ENCODE peak calls at places on chromosomes 4 and X, in four cellular contexts. W is CD8-positive, alpha-beta T cell; Y is adrenal gland; G is fibroblast of lung. X is an unnamed sample. For H3K27me3, the result is how much of the 10 kb centered on the place peaks cover.

GRCh38 chrX:115356369-115356768 is 66.9 kb downstream of the LUZP4 start:
- DNase-seq in G (no peak), Y (no peak), W (no peak), X (no peak)

GRCh38 chr4:94976371-94977011 is 218.7 kb downstream of the BMPR1B start:
- DNase-seq in G (peak), Y (no peak), W (no peak), X (no peak)

GRCh38 chr4:71765349-71765748 is 18.5 kb downstream of the GC start:
- DNase-seq in G (peak), Y (no peak), W (no peak), X (no peak)

GRCh38 chrX:103431316-103431715 is 55.0 kb downstream of the BEX3 start:
- DNase-seq in G (peak), W (no peak), Y (no peak), X (peak)

GRCh38 chr4:23720556-23720955 is 169.3 kb downstream of the PPARGC1A start:
- DNase-seq in W (no peak), G (peak), Y (no peak), X (no peak)

GRCh38 chr4:6500481-6501135 is 28.2 kb upstream of the PPP2R2C start:
- DNase-seq in W (no peak), Y (no peak), G (no peak), X (no peak)

GRCh38 chr4:40548256-40548655 is 81.4 kb downstream of the RBM47 start:
- DNase-seq in Y (peak), G (peak), W (no peak), X (no peak)

GRCh38 chrX:111646515-111646914 is 34.5 kb upstream of the ALG13 start:
- DNase-seq in Y (no peak), W (no peak), G (no peak), X (no peak)

GRCh38 chr4:127162741-127163140 is 470.0 kb upstream of the INTU start:
- DNase-seq in Y (no peak), W (no peak), G (peak), X (peak)

GRCh38 chrX:124263743-124264142 is 68.7 kb upstream of the TEX13D start:
- DNase-seq in W (no peak), Y (no peak), G (no peak), X (no peak)

GRCh38 chrX:30215357-30215843 is at the start of gene MAGEB2:
- DNase-seq in W (no peak), Y (no peak), G (no peak), X (no peak)

GRCh38 chr4:126627255-126627654 is 1005.5 kb upstream of the INTU start:
- DNase-seq in G (peak), Y (no peak), W (no peak), X (no peak)

GRCh38 chr4:84498203-84499026 is 677 bp downstream of the NKX6-1 start:
- DNase-seq in W (no peak), Y (no peak), G (peak), X (no peak)

GRCh38 chr4:84483738-84484137 is 15.4 kb downstream of the NKX6-1 start:
- DNase-seq in W (no peak), G (no peak), Y (no peak), X (no peak)

GRCh38 chrX:135893294-135893817 is at the start of the genes CT45A10 and SAGE1:
- DNase-seq in G (no peak), Y (no peak), W (no peak), X (no peak)

GRCh38 chrX:135890087-135890585 is 3.1 kb downstream of the CT45A10 start:
- DNase-seq in W (no peak), Y (no peak), G (no peak), X (no peak)

DNA sequence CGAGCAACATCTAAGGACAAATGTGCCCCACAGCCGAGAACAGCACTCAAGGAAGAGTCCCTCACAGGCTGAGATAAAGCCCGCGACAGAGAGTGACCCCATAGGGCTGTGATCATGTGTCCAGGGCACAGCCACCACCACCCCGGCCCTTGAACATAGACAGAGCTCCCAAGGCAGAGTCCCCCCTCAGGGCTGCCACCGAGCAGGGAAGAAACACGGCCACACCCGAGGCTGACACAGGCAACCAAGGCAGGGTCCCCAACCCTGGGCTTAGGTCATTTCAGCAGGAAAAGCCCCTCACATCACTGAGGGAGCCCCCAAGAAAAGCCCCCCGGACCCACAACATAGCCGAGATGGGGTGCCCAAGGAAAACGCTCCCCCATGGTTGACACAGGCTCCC is 463 bp downstream of the CT45A10 start:
- DNase-seq in G (no peak), W (no peak), Y (no peak), X (no peak)
- H3K27me3 ChIP-seq in G (under half), W (under half), Y (under half), X (under half)

GRCh38 chrX:42495139-42495538 is 282.8 kb downstream of the PPP1R2C start:
- DNase-seq in G (no peak), W (no peak), Y (no peak), X (no peak)
- H3K27ac ChIP-seq in G (no peak), W (no peak), Y (no peak), X (no peak)

GRCh38 chr4:66681962-66682361 is 863.3 kb downstream of the CENPC start:
- DNase-seq in Y (no peak), G (peak), W (no peak), X (no peak)

GRCh38 chr4:66691101-66691500 is 854.2 kb downstream of the CENPC start:
- DNase-seq in W (no peak), Y (no peak), G (no peak), X (no peak)

GRCh38 chr4:66688674-66689073 is 856.6 kb downstream of the CENPC start:
- DNase-seq in W (no peak), G (peak), Y (no peak), X (no peak)

GRCh38 chr4:66687393-66687971 is 857.8 kb downstream of the CENPC start:
- DNase-seq in Y (no peak), W (no peak), G (no peak), X (no peak)
- H3K4me3 ChIP-seq in Y (no peak), W (no peak), G (no peak), X (no peak)

GRCh38 chr4:13264126-13264525 is 220.0 kb downstream of the RAB28 start:
- DNase-seq in G (peak), W (no peak), Y (no peak), X (no peak)

GRCh38 chr4:13267091-13267490 is 217.0 kb downstream of the RAB28 start:
- DNase-seq in W (no peak), G (peak), Y (no peak), X (no peak)

GRCh38 chr4:13266687-13267086 is 217.5 kb downstream of the RAB28 start:
- DNase-seq in W (no peak), G (peak), Y (no peak), X (no peak)

GRCh38 chr4:13268165-13268564 is 216.0 kb downstream of the RAB28 start:
- DNase-seq in Y (no peak), G (no peak), W (no peak), X (no peak)

DNA sequence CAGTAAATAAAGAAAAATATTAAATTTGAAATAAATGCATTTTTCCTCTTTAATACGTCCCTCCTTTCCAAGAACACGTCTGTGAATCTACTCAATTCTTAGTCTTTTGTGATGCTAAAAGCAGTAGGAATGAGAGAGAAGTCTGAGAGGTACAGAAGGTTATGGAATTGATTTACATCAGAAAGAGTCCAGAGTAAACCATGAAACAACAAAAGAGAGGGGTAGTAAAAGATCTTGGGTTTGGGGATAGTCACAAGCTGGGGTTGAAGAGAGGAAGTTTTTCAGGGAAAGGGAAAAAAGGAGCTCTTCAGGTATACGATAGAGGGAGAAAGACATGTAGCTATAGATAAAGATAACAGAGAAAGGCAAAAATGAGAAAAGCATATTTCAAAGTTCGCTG is 215.4 kb downstream of the RAB28 start:
- DNase-seq in G (no peak), W (no peak), Y (no peak), X (no peak)
- H3K27me3 ChIP-seq in G (under half), W (under half), Y (under half), X (under half)

GRCh38 chr4:16857425-16857824 is 41.0 kb downstream of the LDB2 start:
- DNase-seq in Y (no peak), G (no peak), W (no peak), X (no peak)
- H3K27ac ChIP-seq in Y (peak), G (no peak), W (no peak), X (peak)

DNA sequence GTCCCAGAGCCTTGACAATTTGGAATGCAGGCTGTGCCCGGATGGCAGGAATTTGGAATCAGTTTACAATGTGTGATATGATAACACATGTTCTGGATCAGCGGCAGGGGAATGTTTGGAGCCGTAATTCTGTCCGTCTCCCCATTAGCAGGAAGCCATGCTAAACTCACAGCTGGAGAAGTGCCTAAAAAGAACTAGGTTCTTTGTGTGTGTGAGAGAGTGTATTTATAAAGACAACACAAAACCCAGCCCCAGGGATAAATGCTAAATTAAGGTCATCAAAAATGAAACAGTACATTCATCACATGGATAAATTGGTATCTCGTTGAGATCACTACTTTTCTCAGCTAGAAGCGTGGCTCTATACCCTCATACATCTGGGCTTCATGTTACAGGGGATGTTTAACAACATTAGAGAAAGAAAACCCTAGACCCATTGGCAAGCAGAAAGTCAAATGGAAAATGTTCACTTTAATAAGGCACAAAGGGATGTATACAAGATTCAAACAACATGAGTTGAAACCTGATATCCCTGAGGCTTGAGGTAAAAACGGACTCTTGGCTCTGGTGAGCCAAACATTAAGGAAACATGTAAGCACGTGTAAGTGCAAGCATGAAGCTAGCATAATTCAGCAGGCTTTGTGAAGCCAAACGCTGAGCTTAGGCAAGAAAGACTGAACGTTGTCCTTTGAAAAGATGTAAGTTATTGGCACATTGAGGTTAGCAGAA is 18.0 kb upstream of the TMEM131L start:
- DNase-seq in W (no peak), Y (no peak), G (peak), X (peak)
- H3K4me3 ChIP-seq in W (no peak), Y (no peak), G (peak), X (no peak)

GRCh38 chrX:91311969-91312368 is 122.7 kb upstream of the PABPC5 start:
- DNase-seq in W (no peak), Y (no peak), G (no peak), X (no peak)
- H3K27me3 ChIP-seq in W (under half), Y (under half), G (under half), X (under half)

GRCh38 chr4:185357733-185358440 is 37.8 kb downstream of the LRP2BP start:
- DNase-seq in Y (no peak), G (no peak), W (no peak), X (no peak)
- H3K27ac ChIP-seq in Y (no peak), G (no peak), W (no peak), X (peak)

X was measured in AG04450.